ENCODE peak calls at places on chromosomes 2 and 18, in seven cellular contexts. Q is 8988T; B is amygdala; T is skeletal muscle cell; A is stimulated activated CD4-positive, alpha-beta T cell treated with anti-CD3 and anti-CD28 coated beads, Interleukin-1b, Interleukin-23, amount 100 ng/mL, for 24 hours; S is stimulated activated CD8-positive, alpha-beta memory T cell treated with anti-CD3 and anti-CD28 coated beads, Interleukin-4, amount 100 ng/mL, for 1 hour; X is mucosa of descending colon. W is an unnamed sample.
A peak's percentile ranks its signal among the peaks of the same experiment; 100 is the strongest.

GRCh38 chr2:216849987-216850386 is 9.9 kb downstream of the TNP1 start:
- DNase-seq in B (peak; percentile 72), A (no peak), Q (no peak), S (no peak), T (no peak), X (no peak), W (peak; percentile 13)

GRCh38 chr2:9380702-9381628 is 42.4 kb downstream of the ITGB1BP1 start:
- DNase-seq in S (no peak), Q (no peak), X (peak; percentile 36), T (peak; percentile 74), B (no peak), A (no peak), W (peak; percentile 97)

GRCh38 chr2:237222178-237222577 is 136.5 kb downstream of the COPS8 start:
- DNase-seq in X (no peak), B (no peak), A (no peak), T (peak; percentile 74), Q (no peak), S (no peak), W (peak; percentile 97)

GRCh38 chr2:173239644-173240043 is 115.0 kb upstream of the CDCA7 start:
- DNase-seq in X (no peak), Q (no peak), S (no peak), A (no peak), B (no peak), T (no peak), W (no peak)

GRCh38 chr2:207142461-207142860 is 23.3 kb downstream of the KLF7 start:
- DNase-seq in A (no peak), T (no peak), S (no peak), Q (no peak), X (no peak), B (no peak), W (no peak)

GRCh38 chr2:205688417-205689200 is 6.3 kb downstream of the NRP2 start:
- DNase-seq in S (no peak), T (no peak), A (no peak), X (no peak), B (no peak), Q (no peak), W (no peak)

GRCh38 chr18:50788284-50788683 is 31.5 kb downstream of the MRO start:
- DNase-seq in T (no peak), X (no peak), A (no peak), Q (no peak), S (no peak), B (no peak), W (no peak)

GRCh38 chr2:73986085-73986680 is 1.5 kb downstream of the TET3 start:
- DNase-seq in X (peak; percentile 34), A (no peak), T (no peak), Q (no peak), S (no peak), B (no peak), W (no peak)

GRCh38 chr18:79400091-79400590 is 4.4 kb downstream of the NFATC1 start:
- DNase-seq in A (no peak), T (no peak), S (peak; percentile 61), Q (peak; percentile 50), X (peak; percentile 69), B (no peak), W (no peak)

GRCh38 chr2:128552141-128552805 is 233.6 kb upstream of the HS6ST1 start:
- DNase-seq in Q (no peak), A (no peak), X (no peak), T (no peak), S (no peak), B (no peak), W (no peak)

GRCh38 chr2:28276076-28276618 is 116.5 kb upstream of the FOSL2 start:
- DNase-seq in B (no peak), X (no peak), S (no peak), T (peak; percentile 95), Q (peak; percentile 28), A (no peak), W (peak; percentile 99)

GRCh38 chr2:212994976-212995375 is 156.4 kb downstream of the IKZF2 start:
- DNase-seq in T (no peak), S (no peak), B (no peak), X (no peak), A (no peak), Q (no peak), W (peak; percentile 68)

GRCh38 chr18:58784601-58785137 is 80.0 kb upstream of the ZNF532 start:
- DNase-seq in X (no peak), S (no peak), B (no peak), Q (no peak), A (no peak), T (no peak), W (no peak)

GRCh38 chr2:157182834-157183396 is 74.6 kb upstream of the GALNT5 start:
- DNase-seq in Q (no peak), X (no peak), A (no peak), B (no peak), S (no peak), T (peak; percentile 88), W (peak; percentile 96)

GRCh38 chr2:205545971-205546370 is 136.3 kb upstream of the NRP2 start:
- DNase-seq in B (no peak), S (no peak), T (no peak), A (no peak), X (no peak), Q (no peak), W (no peak)

GRCh38 chr2:182866461-182867369 is at the start of gene FRZB:
- DNase-seq in B (no peak), A (no peak), T (peak; percentile 64), X (peak; percentile 46), Q (no peak), S (no peak), W (peak; percentile 74)

GRCh38 chr2:15941970-15942710 is 1.8 kb downstream of the MYCN start:
- DNase-seq in T (no peak), Q (peak; percentile 55), X (peak; percentile 20), S (no peak), B (peak; percentile 38), A (no peak), W (no peak)

GRCh38 chr2:151730242-151730975 is 3.9 kb downstream of the NEB start:
- DNase-seq in X (no peak), B (no peak), S (no peak), T (peak; percentile 16), Q (no peak), A (no peak), W (peak; percentile 76)

GRCh38 chr2:48209214-48209885 is 303.1 kb upstream of the FBXO11 start:
- DNase-seq in Q (no peak), T (peak; percentile 48), B (no peak), A (no peak), S (no peak), X (no peak), W (peak; percentile 70)

GRCh38 chr18:25164837-25165791 is 186.9 kb downstream of the ZNF521 start:
- DNase-seq in S (no peak), X (no peak), T (peak; percentile 43), B (no peak), A (no peak), Q (no peak), W (peak; percentile 28)

GRCh38 chr18:11304900-11305299 is 155.5 kb upstream of the PIEZO2 start:
- DNase-seq in T (no peak), Q (no peak), S (no peak), B (no peak), X (no peak), A (no peak), W (no peak)

GRCh38 chr2:11356760-11357159 is 12.3 kb upstream of the ROCK2 start:
- DNase-seq in B (no peak), A (no peak), Q (no peak), X (no peak), T (no peak), S (no peak), W (no peak)

GRCh38 chr2:240419321-240419720 is 16.1 kb upstream of the GPC1 start:
- DNase-seq in T (no peak), B (no peak), S (no peak), A (no peak), X (no peak), Q (no peak), W (no peak)

GRCh38 chr2:8622924-8623465 is 58.9 kb upstream of the ID2 start:
- DNase-seq in X (no peak), T (no peak), Q (no peak), A (no peak), B (no peak), S (no peak), W (no peak)

GRCh38 chr18:9712606-9713005 is 4.5 kb downstream of the RAB31 start:
- DNase-seq in B (no peak), Q (no peak), S (no peak), X (no peak), A (no peak), T (no peak), W (no peak)

GRCh38 chr2:165293439-165294420 is 54.5 kb downstream of the SCN2A start:
- DNase-seq in A (no peak), S (peak; percentile 6), B (no peak), T (peak; percentile 68), X (peak; percentile 70), Q (peak; percentile 15), W (peak; percentile 87)

GRCh38 chr18:35941299-35941698 is 31.2 kb upstream of the RMP24 start:
- DNase-seq in T (no peak), X (no peak), S (no peak), A (no peak), B (no peak), Q (no peak), W (no peak)

GRCh38 chr2:240287011-240287410 is 146.6 kb upstream of the OTOS start:
- DNase-seq in S (no peak), T (no peak), X (no peak), Q (no peak), B (no peak), A (no peak), W (no peak)

GRCh38 chr2:216777637-216778273 is 82.1 kb downstream of the TNP1 start:
- DNase-seq in X (peak; percentile 20), A (no peak), Q (peak; percentile 68), B (no peak), T (no peak), S (no peak), W (peak; percentile 75)

GRCh38 chr2:29632018-29632417 is 289.4 kb downstream of the ALK start:
- DNase-seq in X (no peak), A (no peak), T (peak; percentile 70), B (no peak), Q (no peak), S (no peak), W (peak; percentile 83)

GRCh38 chr18:59563386-59563785 is 133.8 kb downstream of the CCBE1 start:
- DNase-seq in X (no peak), A (no peak), S (no peak), T (no peak), B (no peak), Q (no peak), W (no peak)

GRCh38 chr18:39191058-39191457 is 1625.5 kb upstream of the CELF4 start:
- DNase-seq in B (no peak), X (no peak), A (no peak), T (no peak), S (no peak), Q (no peak), W (no peak)

W was measured in fibroblast of mammary gland.